ENCODE peak calls at places on chromosomes 4 and X, in six cellular contexts. C is endothelial cell, N is NCI-H82, L is mesothelial cell of epicardium, H is T-helper 2 cell, W is hypothalamus. O is an unnamed sample.

GRCh38 chr4:123352240-123352945 is 44.2 kb upstream of the SPRY1 start:
- DNase-seq in L (no peak), N (no peak), C (no peak), H (no peak), W (peak), O (no peak)

GRCh38 chr4:96164814-96165351 is 325.0 kb downstream of the PDHA2 start:
- DNase-seq in W (no peak), N (no peak), H (no peak), L (no peak), C (no peak), O (no peak)

GRCh38 chr4:76430519-76431388 is 4.3 kb upstream of the SHROOM3 start:
- DNase-seq in N (peak), C (no peak), L (no peak), H (peak), W (no peak), O (no peak)

GRCh38 chrX:128035318-128035717 is 16.9 kb downstream of the ACTRT1 start:
- DNase-seq in H (no peak), L (no peak), N (no peak), W (no peak), C (no peak), O (no peak)

GRCh38 chr4:145868637-145869409 is 69.8 kb downstream of the ZNF827 start:
- DNase-seq in C (no peak), N (no peak), H (peak), W (no peak), L (no peak), O (no peak)

GRCh38 chrX:153765138-153766079 is 1.4 kb downstream of the PLXNB3 start:
- DNase-seq in W (peak), N (no peak), L (no peak), H (no peak), C (peak), O (no peak)

GRCh38 chrX:39998636-39999406 is 98.9 kb downstream of the BCOR start:
- DNase-seq in N (no peak), C (no peak), L (no peak), W (no peak), H (no peak), O (no peak)

GRCh38 chr4:173135241-173135847 is 33.3 kb upstream of the GALNT7 start:
- DNase-seq in L (no peak), N (no peak), H (no peak), W (no peak), C (no peak), O (no peak)

GRCh38 chr4:125526420-125526819 is 211.7 kb downstream of the FAT4 start:
- DNase-seq in H (no peak), N (no peak), C (no peak), L (no peak), W (no peak), O (no peak)

GRCh38 chrX:47515941-47516649 is 33.1 kb upstream of the ZNF41 start:
- DNase-seq in W (no peak), H (no peak), L (no peak), C (no peak), N (no peak), O (no peak)

O was measured in stimulated activated effector memory CD8-positive, alpha-beta T cell treated with anti-CD3 and anti-CD28 coated beads, Interleukin-12 subunit alpha, Interleukin-12 subunit beta, amount 100 ng/mL, for 72 hours.